ENCODE peak calls at places on chromosomes 7 and 10, in eight cellular contexts. One of them, this sample, is unnamed.

GRCh38 chr7:128211626-128212025 is 29.5 kb upstream of the LEP start:
- DNase-seq in activated CD8-positive, alpha-beta memory T cell treated with anti-CD3 and anti-CD28 coated beads for 48 hours: no peak
- DNase-seq in IMR-90: no peak
- DNase-seq in fibroblast of lung: no peak
- DNase-seq in HFF-Myc: no peak
- DNase-seq in HEK293T: no peak
- DNase-seq in left ventricle myocardium inferior: no peak
- DNase-seq in HT-29: peak; percentile 7
- DNase-seq in this sample: no peak

GRCh38 chr10:43352951-43353350 is 18.5 kb upstream of the FXYD4 start:
- DNase-seq in left ventricle myocardium inferior: no peak
- DNase-seq in fibroblast of lung: no peak
- DNase-seq in IMR-90: no peak
- DNase-seq in HEK293T: no peak
- DNase-seq in HT-29: peak; percentile 20
- DNase-seq in HFF-Myc: no peak
- DNase-seq in activated CD8-positive, alpha-beta memory T cell treated with anti-CD3 and anti-CD28 coated beads for 48 hours: no peak
- DNase-seq in this sample: no peak

GRCh38 chr7:27746978-27747377 is 7.0 kb downstream of the TAX1BP1 start:
- DNase-seq in IMR-90: peak; percentile 6
- DNase-seq in HFF-Myc: no peak
- DNase-seq in HEK293T: no peak
- DNase-seq in activated CD8-positive, alpha-beta memory T cell treated with anti-CD3 and anti-CD28 coated beads for 48 hours: no peak
- DNase-seq in fibroblast of lung: no peak
- DNase-seq in HT-29: no peak
- DNase-seq in left ventricle myocardium inferior: no peak
- DNase-seq in this sample: no peak

GRCh38 chr7:17696422-17696821 is 243.9 kb downstream of the SNX13 start:
- DNase-seq in HT-29: no peak
- DNase-seq in HEK293T: no peak
- DNase-seq in HFF-Myc: no peak
- DNase-seq in left ventricle myocardium inferior: peak; percentile 81
- DNase-seq in fibroblast of lung: peak; percentile 97
- DNase-seq in IMR-90: peak; percentile 87
- DNase-seq in activated CD8-positive, alpha-beta memory T cell treated with anti-CD3 and anti-CD28 coated beads for 48 hours: no peak
- DNase-seq in this sample: peak; percentile 98

GRCh38 chr10:11793762-11794479 is 29.2 kb upstream of the PROSER2 start:
- DNase-seq in HEK293T: no peak
- DNase-seq in left ventricle myocardium inferior: no peak
- DNase-seq in HFF-Myc: no peak
- DNase-seq in activated CD8-positive, alpha-beta memory T cell treated with anti-CD3 and anti-CD28 coated beads for 48 hours: no peak
- DNase-seq in HT-29: peak; percentile 62
- DNase-seq in fibroblast of lung: peak; percentile 26
- DNase-seq in IMR-90: peak; percentile 80
- DNase-seq in this sample: no peak

GRCh38 chr10:110841767-110842267 is 29.9 kb upstream of the PDCD4 start:
- DNase-seq in HT-29: no peak
- DNase-seq in HFF-Myc: no peak
- DNase-seq in fibroblast of lung: no peak
- DNase-seq in HEK293T: no peak
- DNase-seq in left ventricle myocardium inferior: no peak
- DNase-seq in IMR-90: no peak
- DNase-seq in activated CD8-positive, alpha-beta memory T cell treated with anti-CD3 and anti-CD28 coated beads for 48 hours: no peak
- DNase-seq in this sample: no peak

GRCh38 chr10:121527690-121528089 is 70.6 kb downstream of the FGFR2 start:
- DNase-seq in left ventricle myocardium inferior: no peak
- DNase-seq in HEK293T: peak; percentile 69
- DNase-seq in HT-29: no peak
- DNase-seq in IMR-90: peak; percentile 1
- DNase-seq in fibroblast of lung: peak; percentile 22
- DNase-seq in HFF-Myc: no peak
- DNase-seq in activated CD8-positive, alpha-beta memory T cell treated with anti-CD3 and anti-CD28 coated beads for 48 hours: no peak
- DNase-seq in this sample: no peak

GRCh38 chr7:74587435-74588126 is 69.9 kb upstream of the GTF2I start:
- DNase-seq in HEK293T: no peak
- DNase-seq in fibroblast of lung: peak; percentile 88
- DNase-seq in HFF-Myc: peak; percentile 78
- DNase-seq in left ventricle myocardium inferior: peak; percentile 89
- DNase-seq in IMR-90: peak; percentile 89
- DNase-seq in activated CD8-positive, alpha-beta memory T cell treated with anti-CD3 and anti-CD28 coated beads for 48 hours: no peak
- DNase-seq in HT-29: peak; percentile 95
- DNase-seq in this sample: peak; percentile 80

GRCh38 chr7:23332881-23333612 is 33.9 kb downstream of the MALSU1 start:
- DNase-seq in IMR-90: peak; percentile 65
- DNase-seq in HFF-Myc: no peak
- DNase-seq in fibroblast of lung: peak; percentile 70
- DNase-seq in activated CD8-positive, alpha-beta memory T cell treated with anti-CD3 and anti-CD28 coated beads for 48 hours: no peak
- DNase-seq in HT-29: peak; percentile 62
- DNase-seq in HEK293T: no peak
- DNase-seq in left ventricle myocardium inferior: peak; percentile 31
- DNase-seq in this sample: no peak

GRCh38 chr10:93757766-93758509 is at the start of gene LGI1:
- DNase-seq in activated CD8-positive, alpha-beta memory T cell treated with anti-CD3 and anti-CD28 coated beads for 48 hours: no peak
- DNase-seq in HT-29: no peak
- DNase-seq in left ventricle myocardium inferior: no peak
- DNase-seq in HEK293T: peak; percentile 49
- DNase-seq in IMR-90: peak; percentile 16
- DNase-seq in fibroblast of lung: no peak
- DNase-seq in HFF-Myc: no peak
- DNase-seq in this sample: no peak

GRCh38 chr10:69335063-69335587 is 56.8 kb downstream of the HK1 start:
- DNase-seq in HFF-Myc: no peak
- DNase-seq in HT-29: peak; percentile 66
- DNase-seq in fibroblast of lung: peak; percentile 80
- DNase-seq in HEK293T: no peak
- DNase-seq in left ventricle myocardium inferior: peak; percentile 72
- DNase-seq in IMR-90: no peak
- DNase-seq in activated CD8-positive, alpha-beta memory T cell treated with anti-CD3 and anti-CD28 coated beads for 48 hours: no peak
- DNase-seq in this sample: no peak

GRCh38 chr7:27237735-27238334 is 4.8 kb upstream of the EVX1 start:
- DNase-seq in HT-29: no peak
- DNase-seq in IMR-90: peak; percentile 5
- DNase-seq in left ventricle myocardium inferior: no peak
- DNase-seq in HEK293T: no peak
- DNase-seq in fibroblast of lung: no peak
- DNase-seq in activated CD8-positive, alpha-beta memory T cell treated with anti-CD3 and anti-CD28 coated beads for 48 hours: no peak
- DNase-seq in HFF-Myc: no peak
- DNase-seq in this sample: no peak

GRCh38 chr7:17069146-17069545 is 187.4 kb upstream of the AGR3 start:
- DNase-seq in fibroblast of lung: no peak
- DNase-seq in IMR-90: no peak
- DNase-seq in activated CD8-positive, alpha-beta memory T cell treated with anti-CD3 and anti-CD28 coated beads for 48 hours: no peak
- DNase-seq in HFF-Myc: no peak
- DNase-seq in HEK293T: no peak
- DNase-seq in left ventricle myocardium inferior: no peak
- DNase-seq in HT-29: no peak
- DNase-seq in this sample: no peak

GRCh38 chr10:49369216-49370162 is 26.4 kb downstream of the DRGX start:
- DNase-seq in HT-29: no peak
- DNase-seq in activated CD8-positive, alpha-beta memory T cell treated with anti-CD3 and anti-CD28 coated beads for 48 hours: no peak
- DNase-seq in IMR-90: no peak
- DNase-seq in left ventricle myocardium inferior: no peak
- DNase-seq in HEK293T: no peak
- DNase-seq in HFF-Myc: no peak
- DNase-seq in fibroblast of lung: no peak
- DNase-seq in this sample: no peak

GRCh38 chr10:43885252-43885651 is 236.6 kb upstream of the ZNF32 start:
- DNase-seq in HEK293T: no peak
- DNase-seq in IMR-90: no peak
- DNase-seq in left ventricle myocardium inferior: no peak
- DNase-seq in activated CD8-positive, alpha-beta memory T cell treated with anti-CD3 and anti-CD28 coated beads for 48 hours: no peak
- DNase-seq in fibroblast of lung: no peak
- DNase-seq in HFF-Myc: no peak
- DNase-seq in HT-29: no peak
- DNase-seq in this sample: no peak

GRCh38 chr10:21499910-21500577 is 25.4 kb downstream of the SKIDA1 start:
- DNase-seq in HFF-Myc: no peak
- DNase-seq in IMR-90: no peak
- DNase-seq in HEK293T: no peak
- DNase-seq in left ventricle myocardium inferior: peak; percentile 31
- DNase-seq in fibroblast of lung: peak; percentile 30
- DNase-seq in activated CD8-positive, alpha-beta memory T cell treated with anti-CD3 and anti-CD28 coated beads for 48 hours: no peak
- DNase-seq in HT-29: no peak
- DNase-seq in this sample: no peak

GRCh38 chr10:110506448-110506847 is 8.7 kb downstream of the DUSP5 start:
- DNase-seq in left ventricle myocardium inferior: no peak
- DNase-seq in HEK293T: no peak
- DNase-seq in IMR-90: no peak
- DNase-seq in fibroblast of lung: no peak
- DNase-seq in activated CD8-positive, alpha-beta memory T cell treated with anti-CD3 and anti-CD28 coated beads for 48 hours: no peak
- DNase-seq in HFF-Myc: no peak
- DNase-seq in HT-29: no peak
- DNase-seq in this sample: no peak

GRCh38 chr7:43513236-43513635 is 69.7 kb upstream of the STK17A start:
- DNase-seq in IMR-90: no peak
- DNase-seq in HEK293T: no peak
- DNase-seq in HT-29: no peak
- DNase-seq in fibroblast of lung: no peak
- DNase-seq in HFF-Myc: no peak
- DNase-seq in activated CD8-positive, alpha-beta memory T cell treated with anti-CD3 and anti-CD28 coated beads for 48 hours: no peak
- DNase-seq in left ventricle myocardium inferior: no peak
- DNase-seq in this sample: no peak

GRCh38 chr10:91462423-91462822 is 52.3 kb downstream of the HECTD2 start:
- DNase-seq in IMR-90: peak; percentile 42
- DNase-seq in HEK293T: no peak
- DNase-seq in activated CD8-positive, alpha-beta memory T cell treated with anti-CD3 and anti-CD28 coated beads for 48 hours: no peak
- DNase-seq in fibroblast of lung: peak; percentile 10
- DNase-seq in HFF-Myc: no peak
- DNase-seq in HT-29: no peak
- DNase-seq in left ventricle myocardium inferior: no peak
- DNase-seq in this sample: no peak

GRCh38 chr10:121803611-121804010 is 124.2 kb downstream of the ATE1 start:
- DNase-seq in IMR-90: no peak
- DNase-seq in fibroblast of lung: no peak
- DNase-seq in HT-29: no peak
- DNase-seq in HFF-Myc: no peak
- DNase-seq in HEK293T: no peak
- DNase-seq in activated CD8-positive, alpha-beta memory T cell treated with anti-CD3 and anti-CD28 coated beads for 48 hours: no peak
- DNase-seq in left ventricle myocardium inferior: no peak
- DNase-seq in this sample: no peak

GRCh38 chr10:116769791-116770190 is 27.4 kb upstream of the HSPA12A start:
- DNase-seq in HEK293T: no peak
- DNase-seq in HT-29: no peak
- DNase-seq in IMR-90: peak; percentile 80
- DNase-seq in HFF-Myc: no peak
- DNase-seq in activated CD8-positive, alpha-beta memory T cell treated with anti-CD3 and anti-CD28 coated beads for 48 hours: no peak
- DNase-seq in fibroblast of lung: peak; percentile 78
- DNase-seq in left ventricle myocardium inferior: no peak
- DNase-seq in this sample: peak; percentile 88

GRCh38 chr10:72126184-72126871 is 38.0 kb upstream of the SPOCK2 start:
- DNase-seq in fibroblast of lung: peak; percentile 86
- DNase-seq in HFF-Myc: peak; percentile 50
- DNase-seq in activated CD8-positive, alpha-beta memory T cell treated with anti-CD3 and anti-CD28 coated beads for 48 hours: no peak
- DNase-seq in left ventricle myocardium inferior: no peak
- DNase-seq in HEK293T: no peak
- DNase-seq in HT-29: peak; percentile 51
- DNase-seq in IMR-90: peak; percentile 75
- DNase-seq in this sample: peak; percentile 25

GRCh38 chr7:134391223-134391622 is 67.7 kb downstream of the AKR1B1 start:
- DNase-seq in HT-29: no peak
- DNase-seq in HFF-Myc: no peak
- DNase-seq in activated CD8-positive, alpha-beta memory T cell treated with anti-CD3 and anti-CD28 coated beads for 48 hours: no peak
- DNase-seq in fibroblast of lung: no peak
- DNase-seq in IMR-90: no peak
- DNase-seq in left ventricle myocardium inferior: no peak
- DNase-seq in HEK293T: no peak
- DNase-seq in this sample: no peak

GRCh38 chr10:131787961-131788360 is 112.8 kb upstream of the PPP2R2D start:
- DNase-seq in fibroblast of lung: no peak
- DNase-seq in HFF-Myc: no peak
- DNase-seq in activated CD8-positive, alpha-beta memory T cell treated with anti-CD3 and anti-CD28 coated beads for 48 hours: no peak
- DNase-seq in left ventricle myocardium inferior: no peak
- DNase-seq in HEK293T: no peak
- DNase-seq in HT-29: no peak
- DNase-seq in IMR-90: no peak
- DNase-seq in this sample: no peak